ENCODE peak calls at places on chromosome 9, in five cellular contexts. V is BJ, E is SJSA1, K is stomach, U is Peyer's patch. A is an unnamed sample. For H3K27me3, the result is how much of the 10 kb centered on the place peaks cover.

GRCh38 chr9:10045598-10045997 is 567.2 kb downstream of the PTPRD start:
- DNase-seq in E (no peak), K (no peak), U (no peak), V (no peak), A (no peak)

GRCh38 chr9:18324928-18325327 is 149.0 kb upstream of the ADAMTSL1 start:
- DNase-seq in K (no peak), E (no peak), V (no peak), U (no peak), A (no peak)

GRCh38 chr9:127114606-127115005 is 7.8 kb downstream of the ANGPTL2 start:
- DNase-seq in U (no peak), K (no peak), E (no peak), V (no peak), A (no peak)

GRCh38 chr9:20125721-20126120 is 336.9 kb upstream of the SLC24A2 start:
- DNase-seq in K (no peak), U (no peak), E (no peak), V (no peak), A (no peak)

GRCh38 chr9:34332370-34332964 is 3.1 kb downstream of the NUDT2 start:
- DNase-seq in K (no peak), V (no peak), U (no peak), E (no peak), A (peak)

GRCh38 chr9:19174127-19174921 is 47.0 kb upstream of the PLIN2 start:
- DNase-seq in V (peak), U (no peak), E (peak), K (peak), A (peak)

GRCh38 chr9:130320697-130321080 is 55.1 kb downstream of the HMCN2 start:
- DNase-seq in U (no peak), K (no peak), V (no peak), E (no peak), A (no peak)

GRCh38 chr9:82903503-82903902 is 159.4 kb downstream of the RASEF start:
- DNase-seq in E (no peak), U (no peak), K (no peak), V (no peak), A (no peak)

GRCh38 chr9:13445123-13445522 is 165.6 kb upstream of the MPDZ start:
- DNase-seq in E (no peak), U (no peak), K (no peak), V (no peak), A (no peak)

GRCh38 chr9:105883847-105884246 is 189.5 kb downstream of the TMEM38B start:
- DNase-seq in E (no peak), U (no peak), V (no peak), K (no peak), A (no peak)

GRCh38 chr9:125260564-125260963 is 1.1 kb upstream of the GAPVD1 start:
- DNase-seq in V (no peak), E (no peak), U (no peak), K (no peak), A (no peak)

GRCh38 chr9:96079816-96080215 is 204.3 kb downstream of the ERCC6L2 start:
- DNase-seq in V (no peak), U (no peak), E (peak), K (no peak), A (no peak)

GRCh38 chr9:89614319-89614892 is 9.6 kb downstream of the GADD45G start:
- DNase-seq in V (no peak), E (no peak), U (no peak), K (no peak), A (no peak)

GRCh38 chr9:74117731-74118130 is 379.4 kb upstream of the RORB start:
- DNase-seq in E (no peak), U (no peak), V (no peak), K (no peak), A (no peak)

GRCh38 chr9:85147046-85147640 is 477.6 kb downstream of the NTRK2 start:
- DNase-seq in E (no peak), V (no peak), U (no peak), K (no peak), A (no peak)

GRCh38 chr9:131191857-131192256 is 66.5 kb downstream of the NUP214 start:
- DNase-seq in V (no peak), K (no peak), U (no peak), E (no peak), A (no peak)

GRCh38 chr9:69945671-69946141 is 97.9 kb upstream of the MAMDC2 start:
- DNase-seq in E (peak), V (peak), U (no peak), K (peak), A (peak)

GRCh38 chr9:88628811-88629210 is 93.8 kb downstream of the NXNL2 start:
- DNase-seq in E (peak), V (no peak), U (no peak), K (no peak), A (no peak)

DNA sequence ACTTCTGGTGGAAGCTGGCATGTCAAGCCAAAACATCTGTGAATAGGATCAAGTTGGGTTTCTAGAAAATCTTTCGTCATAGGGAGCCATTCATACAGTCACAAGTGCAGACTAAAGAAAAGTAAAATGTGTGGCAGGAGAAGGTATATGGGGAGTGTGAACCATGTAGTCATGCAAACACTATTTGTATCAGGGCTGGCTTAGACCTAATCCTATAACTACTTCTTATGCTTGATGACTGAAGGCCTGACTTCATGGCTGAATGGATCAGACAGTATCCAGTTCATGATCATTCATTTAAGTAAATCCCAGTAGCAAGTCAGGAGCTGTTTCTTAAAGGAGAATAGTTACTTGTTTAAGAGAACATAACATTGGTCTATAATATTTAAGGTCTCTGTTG is 63.8 kb upstream of the DAPK1 start:
- DNase-seq in E (no peak), K (no peak), U (no peak), V (no peak), A (no peak)
- H3K27me3 ChIP-seq in E (under half), K (under half), U (under half), V (under half), A (under half)

GRCh38 chr9:135379540-135380267 is 99.9 kb upstream of the PPP1R26 start:
- DNase-seq in E (no peak), K (no peak), V (no peak), U (no peak), A (no peak)

GRCh38 chr9:135377431-135377830 is 102.2 kb upstream of the PPP1R26 start:
- DNase-seq in V (no peak), K (no peak), E (no peak), U (no peak), A (no peak)

GRCh38 chr9:135378751-135379150 is 100.8 kb upstream of the PPP1R26 start:
- DNase-seq in V (no peak), U (no peak), K (no peak), E (no peak), A (no peak)

GRCh38 chr9:135381911-135382310 is 97.7 kb upstream of the PPP1R26 start:
- DNase-seq in V (no peak), U (no peak), E (no peak), K (no peak), A (no peak)

GRCh38 chr9:135380321-135380960 is 99.1 kb upstream of the PPP1R26 start:
- DNase-seq in K (no peak), V (no peak), U (no peak), E (peak), A (no peak)
- H3K27me3 ChIP-seq in K (half or more), V (under half), U (under half), E (under half), A (under half)

GRCh38 chr9:135419106-135419505 is 60.5 kb upstream of the PPP1R26 start:
- DNase-seq in E (no peak), V (no peak), K (no peak), U (no peak), A (no peak)

GRCh38 chr9:135416771-135417290 is 62.8 kb upstream of the PPP1R26 start:
- DNase-seq in V (no peak), K (no peak), U (no peak), E (no peak), A (no peak)

GRCh38 chr9:135414293-135414692 is 65.3 kb upstream of the PPP1R26 start:
- DNase-seq in K (no peak), U (no peak), V (no peak), E (no peak), A (no peak)

GRCh38 chr9:135415586-135415985 is 64.0 kb upstream of the PPP1R26 start:
- DNase-seq in U (no peak), E (no peak), K (no peak), V (no peak), A (no peak)

GRCh38 chr9:135418161-135418560 is 61.4 kb upstream of the PPP1R26 start:
- DNase-seq in E (no peak), U (no peak), V (no peak), K (no peak), A (no peak)
- H3K27me3 ChIP-seq in E (under half), U (under half), V (under half), K (half or more), A (under half)

GRCh38 chr9:137037483-137037882 is 5.6 kb upstream of the FUT7 start:
- DNase-seq in E (no peak), U (no peak), V (no peak), K (no peak), A (no peak)
- H3K27me3 ChIP-seq in E (under half), U (under half), V (under half), K (under half), A (under half)

DNA sequence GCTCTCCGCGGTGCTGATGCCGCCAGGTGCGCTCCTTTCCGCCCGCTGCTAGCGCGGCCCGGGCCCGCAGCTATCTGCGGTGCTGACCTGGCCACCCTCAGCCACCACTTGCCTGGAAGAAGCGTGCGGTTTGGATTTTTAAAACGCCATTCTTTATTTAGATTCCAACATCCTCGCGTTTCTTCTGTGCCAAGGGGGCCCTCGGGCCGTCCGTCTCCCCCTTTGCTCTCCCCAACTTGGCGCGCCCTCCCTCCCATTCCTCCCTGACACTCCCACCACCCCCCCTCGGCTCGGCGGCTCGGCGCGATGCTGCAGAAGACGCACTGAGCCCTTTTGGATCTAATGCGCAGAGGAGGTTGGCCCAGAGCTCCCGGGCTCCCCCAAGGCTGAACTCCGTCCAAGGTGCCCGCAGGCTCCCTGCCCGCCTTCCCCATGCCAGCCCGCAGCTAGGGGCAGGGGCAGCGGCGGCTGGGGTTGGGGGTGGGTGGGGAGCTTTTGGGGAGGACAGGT is at the start of gene BARHL1:
- DNase-seq in K (no peak), V (no peak), E (no peak), U (no peak), A (no peak)
- H3K27me3 ChIP-seq in K (half or more), V (half or more), E (half or more), U (half or more), A (half or more)

DNA sequence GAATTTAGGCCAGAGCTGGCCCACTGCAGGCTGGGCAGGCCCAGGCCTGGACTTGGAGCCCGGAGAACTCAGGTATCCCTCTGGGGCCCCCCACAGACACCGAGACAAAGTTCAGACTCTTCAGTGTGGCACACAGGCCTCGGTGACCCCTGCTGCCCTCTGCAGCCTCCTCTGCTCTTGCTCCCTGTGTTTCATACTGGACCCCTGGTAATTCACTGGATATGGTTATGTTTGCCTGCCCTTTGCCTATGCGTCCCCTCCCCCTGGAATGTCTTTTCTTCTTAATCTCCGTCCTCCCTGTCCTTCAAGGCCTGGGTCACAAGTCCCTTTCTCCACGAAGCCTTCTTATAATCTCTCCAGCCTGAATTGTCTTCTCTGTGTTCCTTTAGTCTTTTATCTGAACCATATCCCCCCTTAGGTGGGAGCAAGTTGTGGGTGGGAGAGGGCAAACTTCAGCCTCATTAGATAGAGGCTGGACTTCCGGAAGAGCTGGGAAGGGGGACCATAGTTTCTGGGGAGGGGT is 30.1 kb downstream of the GSN start:
- DNase-seq in E (no peak), U (no peak), K (no peak), V (no peak), A (no peak)
- H3K27me3 ChIP-seq in E (under half), U (under half), K (under half), V (under half), A (under half)

DNA sequence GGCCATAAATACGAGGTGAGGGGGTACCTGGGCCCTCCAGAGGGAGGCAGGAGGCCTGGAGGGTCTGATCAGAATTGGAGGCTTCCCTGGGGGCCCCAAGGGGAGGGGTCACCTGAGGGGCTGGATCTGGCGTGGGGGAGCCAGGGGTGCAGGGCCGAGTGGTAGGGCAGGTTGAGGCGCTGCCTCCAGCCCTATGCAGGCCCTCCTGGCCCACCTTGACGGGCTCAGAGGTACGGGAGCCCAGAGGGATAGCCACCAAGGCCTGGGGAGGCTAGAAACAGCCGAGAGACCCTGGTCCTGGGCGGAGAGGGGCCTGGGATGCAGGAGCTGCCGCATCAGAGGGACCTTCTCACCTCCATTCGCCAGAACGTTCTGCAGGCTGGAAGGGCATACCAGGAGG is 24.3 kb downstream of the LHX3 start:
- DNase-seq in K (no peak), E (no peak), U (no peak), V (no peak), A (no peak)
- H3K27me3 ChIP-seq in K (half or more), E (under half), U (under half), V (under half), A (under half)

DNA sequence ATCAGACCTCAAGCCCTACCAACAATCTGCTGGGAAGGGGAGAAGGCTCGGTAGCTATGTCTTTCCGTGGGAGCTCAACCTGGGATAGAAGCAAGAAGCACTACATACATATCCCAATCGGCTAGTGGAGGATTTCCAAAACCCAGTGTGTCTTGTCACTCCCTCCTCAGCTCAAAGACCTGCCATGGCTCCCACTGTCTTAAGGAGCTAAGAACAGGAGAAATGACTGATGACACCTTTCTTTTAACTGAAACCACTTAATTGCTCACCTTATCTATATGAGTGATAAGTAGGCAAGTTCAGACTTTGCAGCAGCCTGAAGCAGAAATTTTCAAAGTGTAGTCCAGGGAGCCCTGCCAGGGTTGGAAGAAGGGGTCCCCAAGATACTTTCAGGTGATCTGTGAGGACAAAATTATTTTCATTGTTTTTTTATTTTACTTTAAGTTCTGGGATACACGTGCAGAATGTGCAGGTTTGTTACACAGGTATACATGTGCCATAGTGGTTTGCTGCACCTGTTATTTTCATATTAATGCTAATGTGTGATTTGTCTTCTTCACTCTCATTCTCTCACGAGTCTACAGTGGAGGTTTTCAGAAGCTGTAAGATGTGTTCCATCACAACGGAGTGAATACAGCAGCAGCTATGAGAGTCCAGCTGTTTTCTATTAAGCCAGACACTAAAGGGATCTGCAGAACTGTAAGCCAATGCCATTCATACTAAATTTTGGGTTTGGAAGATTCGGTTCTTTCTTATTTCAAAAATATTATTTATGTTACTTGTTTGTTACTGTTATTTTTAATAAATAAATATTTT is 41.4 kb downstream of the PAX5 start:
- DNase-seq in K (no peak), V (no peak), U (no peak), E (no peak), A (no peak)
- H3K27me3 ChIP-seq in K (half or more), V (under half), U (under half), E (under half), A (under half)

A was measured in body of pancreas.